ENCODE peak calls at places on chromosomes 11 and 22, in five cellular contexts. One of them, this sample, is unnamed.

GRCh38 chr11:40401132-40401853 is 1058.2 kb downstream of the LRRC4C start:
- DNase-seq in activated T-cell treated with anti-CD3 and anti-CD28 coated beads, Interleukin-2, amount 50 U/mL, for 1 hour: no peak
- DNase-seq in cortex of kidney: no peak
- DNase-seq in nephron progenitor cell: no peak
- DNase-seq in stimulated activated CD4-positive, alpha-beta T cell treated with anti-CD3 and anti-CD28 coated beads, Interleukin-2, amount 100 ng/mL, for 48 hours: no peak
- DNase-seq in this sample: no peak

GRCh38 chr11:112526699-112527410 is 266.2 kb upstream of the PLET1 start:
- DNase-seq in nephron progenitor cell: no peak
- DNase-seq in cortex of kidney: no peak
- DNase-seq in activated T-cell treated with anti-CD3 and anti-CD28 coated beads, Interleukin-2, amount 50 U/mL, for 1 hour: no peak
- DNase-seq in stimulated activated CD4-positive, alpha-beta T cell treated with anti-CD3 and anti-CD28 coated beads, Interleukin-2, amount 100 ng/mL, for 48 hours: no peak
- DNase-seq in this sample: no peak

GRCh38 chr11:16809901-16810668 is 71.6 kb downstream of the C11orf58 start:
- DNase-seq in nephron progenitor cell: no peak
- DNase-seq in activated T-cell treated with anti-CD3 and anti-CD28 coated beads, Interleukin-2, amount 50 U/mL, for 1 hour: no peak
- DNase-seq in cortex of kidney: no peak
- DNase-seq in stimulated activated CD4-positive, alpha-beta T cell treated with anti-CD3 and anti-CD28 coated beads, Interleukin-2, amount 100 ng/mL, for 48 hours: no peak
- DNase-seq in this sample: peak; percentile 36

GRCh38 chr22:23270212-23270733 is 90.0 kb downstream of the BCR start:
- DNase-seq in stimulated activated CD4-positive, alpha-beta T cell treated with anti-CD3 and anti-CD28 coated beads, Interleukin-2, amount 100 ng/mL, for 48 hours: no peak
- DNase-seq in activated T-cell treated with anti-CD3 and anti-CD28 coated beads, Interleukin-2, amount 50 U/mL, for 1 hour: no peak
- DNase-seq in nephron progenitor cell: no peak
- DNase-seq in cortex of kidney: no peak
- DNase-seq in this sample: no peak

GRCh38 chr11:126332221-126332711 is 23.2 kb upstream of the ST3GAL4 start:
- DNase-seq in nephron progenitor cell: no peak
- DNase-seq in stimulated activated CD4-positive, alpha-beta T cell treated with anti-CD3 and anti-CD28 coated beads, Interleukin-2, amount 100 ng/mL, for 48 hours: no peak
- DNase-seq in cortex of kidney: no peak
- DNase-seq in activated T-cell treated with anti-CD3 and anti-CD28 coated beads, Interleukin-2, amount 50 U/mL, for 1 hour: no peak
- DNase-seq in this sample: no peak

GRCh38 chr11:130769782-130770565 is 146.3 kb downstream of the SNX19 start:
- DNase-seq in nephron progenitor cell: no peak
- DNase-seq in stimulated activated CD4-positive, alpha-beta T cell treated with anti-CD3 and anti-CD28 coated beads, Interleukin-2, amount 100 ng/mL, for 48 hours: no peak
- DNase-seq in activated T-cell treated with anti-CD3 and anti-CD28 coated beads, Interleukin-2, amount 50 U/mL, for 1 hour: no peak
- DNase-seq in cortex of kidney: no peak
- DNase-seq in this sample: no peak

GRCh38 chr22:40733919-40734318 is 54.6 kb downstream of the MCHR1 start:
- DNase-seq in activated T-cell treated with anti-CD3 and anti-CD28 coated beads, Interleukin-2, amount 50 U/mL, for 1 hour: no peak
- DNase-seq in nephron progenitor cell: no peak
- DNase-seq in stimulated activated CD4-positive, alpha-beta T cell treated with anti-CD3 and anti-CD28 coated beads, Interleukin-2, amount 100 ng/mL, for 48 hours: no peak
- DNase-seq in cortex of kidney: no peak
- DNase-seq in this sample: no peak

GRCh38 chr11:133681901-133682300 is 149.6 kb upstream of the OPCML start:
- DNase-seq in nephron progenitor cell: no peak
- DNase-seq in cortex of kidney: no peak
- DNase-seq in activated T-cell treated with anti-CD3 and anti-CD28 coated beads, Interleukin-2, amount 50 U/mL, for 1 hour: no peak
- DNase-seq in stimulated activated CD4-positive, alpha-beta T cell treated with anti-CD3 and anti-CD28 coated beads, Interleukin-2, amount 100 ng/mL, for 48 hours: no peak
- DNase-seq in this sample: no peak

GRCh38 chr22:25774575-25775026 is 32.6 kb downstream of the MYO18B start:
- DNase-seq in activated T-cell treated with anti-CD3 and anti-CD28 coated beads, Interleukin-2, amount 50 U/mL, for 1 hour: no peak
- DNase-seq in cortex of kidney: no peak
- DNase-seq in stimulated activated CD4-positive, alpha-beta T cell treated with anti-CD3 and anti-CD28 coated beads, Interleukin-2, amount 100 ng/mL, for 48 hours: no peak
- DNase-seq in nephron progenitor cell: peak; percentile 74
- DNase-seq in this sample: no peak

GRCh38 chr11:613369-613968 is 2.3 kb downstream of the IRF7 start:
- DNase-seq in nephron progenitor cell: peak; percentile 76
- DNase-seq in activated T-cell treated with anti-CD3 and anti-CD28 coated beads, Interleukin-2, amount 50 U/mL, for 1 hour: peak; percentile 82
- DNase-seq in stimulated activated CD4-positive, alpha-beta T cell treated with anti-CD3 and anti-CD28 coated beads, Interleukin-2, amount 100 ng/mL, for 48 hours: peak; percentile 80
- DNase-seq in cortex of kidney: no peak
- DNase-seq in this sample: no peak

GRCh38 chr22:47561115-47561675 is 798.7 kb downstream of the TBC1D22A start:
- DNase-seq in nephron progenitor cell: no peak
- DNase-seq in cortex of kidney: no peak
- DNase-seq in stimulated activated CD4-positive, alpha-beta T cell treated with anti-CD3 and anti-CD28 coated beads, Interleukin-2, amount 100 ng/mL, for 48 hours: no peak
- DNase-seq in activated T-cell treated with anti-CD3 and anti-CD28 coated beads, Interleukin-2, amount 50 U/mL, for 1 hour: no peak
- DNase-seq in this sample: no peak

GRCh38 chr11:94068764-94069163 is 47.6 kb downstream of the HEPHL1 start:
- DNase-seq in cortex of kidney: no peak
- DNase-seq in nephron progenitor cell: no peak
- DNase-seq in stimulated activated CD4-positive, alpha-beta T cell treated with anti-CD3 and anti-CD28 coated beads, Interleukin-2, amount 100 ng/mL, for 48 hours: no peak
- DNase-seq in activated T-cell treated with anti-CD3 and anti-CD28 coated beads, Interleukin-2, amount 50 U/mL, for 1 hour: no peak
- DNase-seq in this sample: no peak

GRCh38 chr11:43790444-43790794 is 90.2 kb upstream of the ALKBH3 start:
- DNase-seq in stimulated activated CD4-positive, alpha-beta T cell treated with anti-CD3 and anti-CD28 coated beads, Interleukin-2, amount 100 ng/mL, for 48 hours: no peak
- DNase-seq in nephron progenitor cell: no peak
- DNase-seq in cortex of kidney: no peak
- DNase-seq in activated T-cell treated with anti-CD3 and anti-CD28 coated beads, Interleukin-2, amount 50 U/mL, for 1 hour: no peak
- DNase-seq in this sample: no peak

GRCh38 chr11:62001450-62002178 is 34.2 kb upstream of the FTH1 start:
- DNase-seq in stimulated activated CD4-positive, alpha-beta T cell treated with anti-CD3 and anti-CD28 coated beads, Interleukin-2, amount 100 ng/mL, for 48 hours: no peak
- DNase-seq in nephron progenitor cell: no peak
- DNase-seq in cortex of kidney: no peak
- DNase-seq in activated T-cell treated with anti-CD3 and anti-CD28 coated beads, Interleukin-2, amount 50 U/mL, for 1 hour: no peak
- DNase-seq in this sample: peak; percentile 82